ENCODE peak calls at places on chromosomes 3 and 15, in eight cellular contexts. One of them, this sample, is unnamed.

GRCh38 chr3:84724877-84725276 is 233.9 kb upstream of the CADM2 start:
- DNase-seq in lower lobe of right lung: no peak
- DNase-seq in AG04449: no peak
- DNase-seq in A549: peak; percentile 53
- DNase-seq in PC-3: peak; percentile 83
- DNase-seq in mucosa of descending colon: no peak
- DNase-seq in IMR-90: no peak
- DNase-seq in adrenal gland: no peak
- DNase-seq in this sample: no peak

GRCh38 chr3:195727596-195728195 is 6.9 kb downstream of the MUC20 start:
- DNase-seq in lower lobe of right lung: peak; percentile 46
- DNase-seq in AG04449: no peak
- DNase-seq in A549: no peak
- DNase-seq in PC-3: no peak
- DNase-seq in mucosa of descending colon: peak; percentile 61
- DNase-seq in IMR-90: no peak
- DNase-seq in adrenal gland: no peak
- DNase-seq in this sample: no peak

GRCh38 chr15:70259030-70259424 is 161.3 kb upstream of the TLE3 start:
- DNase-seq in lower lobe of right lung: peak; percentile 83
- DNase-seq in AG04449: no peak
- DNase-seq in A549: no peak
- DNase-seq in PC-3: no peak
- DNase-seq in mucosa of descending colon: peak; percentile 78
- DNase-seq in IMR-90: peak; percentile 62
- DNase-seq in adrenal gland: peak; percentile 67
- DNase-seq in this sample: peak; percentile 33

GRCh38 chr15:20340331-20340811 is 201.2 kb downstream of the GOLGA6L6 start:
- DNase-seq in lower lobe of right lung: peak; percentile 91
- DNase-seq in AG04449: no peak
- DNase-seq in A549: peak; percentile 22
- DNase-seq in PC-3: peak; percentile 17
- DNase-seq in mucosa of descending colon: no peak
- DNase-seq in IMR-90: peak; percentile 18
- DNase-seq in adrenal gland: no peak
- DNase-seq in this sample: no peak

GRCh38 chr3:4355401-4356224 is 52.4 kb downstream of the SETMAR start:
- DNase-seq in lower lobe of right lung: no peak
- DNase-seq in AG04449: no peak
- DNase-seq in A549: no peak
- DNase-seq in PC-3: no peak
- DNase-seq in mucosa of descending colon: peak; percentile 39
- DNase-seq in IMR-90: no peak
- DNase-seq in adrenal gland: peak; percentile 56
- DNase-seq in this sample: no peak

GRCh38 chr3:137084579-137084978 is 126.8 kb downstream of the IL20RB start:
- DNase-seq in lower lobe of right lung: peak; percentile 60
- DNase-seq in AG04449: no peak
- DNase-seq in A549: no peak
- DNase-seq in PC-3: no peak
- DNase-seq in mucosa of descending colon: no peak
- DNase-seq in IMR-90: no peak
- DNase-seq in adrenal gland: no peak
- DNase-seq in this sample: no peak

GRCh38 chr15:43893956-43894355 is 67.2 kb downstream of the WDR76 start:
- DNase-seq in lower lobe of right lung: no peak
- DNase-seq in AG04449: no peak
- DNase-seq in A549: no peak
- DNase-seq in PC-3: no peak
- DNase-seq in mucosa of descending colon: no peak
- DNase-seq in IMR-90: no peak
- DNase-seq in adrenal gland: peak; percentile 72
- DNase-seq in this sample: no peak

GRCh38 chr15:56913241-56913640 is 5.2 kb upstream of the TCF12 start:
- DNase-seq in lower lobe of right lung: no peak
- DNase-seq in AG04449: no peak
- DNase-seq in A549: no peak
- DNase-seq in PC-3: no peak
- DNase-seq in mucosa of descending colon: no peak
- DNase-seq in IMR-90: no peak
- DNase-seq in adrenal gland: no peak
- DNase-seq in this sample: no peak

DNA sequence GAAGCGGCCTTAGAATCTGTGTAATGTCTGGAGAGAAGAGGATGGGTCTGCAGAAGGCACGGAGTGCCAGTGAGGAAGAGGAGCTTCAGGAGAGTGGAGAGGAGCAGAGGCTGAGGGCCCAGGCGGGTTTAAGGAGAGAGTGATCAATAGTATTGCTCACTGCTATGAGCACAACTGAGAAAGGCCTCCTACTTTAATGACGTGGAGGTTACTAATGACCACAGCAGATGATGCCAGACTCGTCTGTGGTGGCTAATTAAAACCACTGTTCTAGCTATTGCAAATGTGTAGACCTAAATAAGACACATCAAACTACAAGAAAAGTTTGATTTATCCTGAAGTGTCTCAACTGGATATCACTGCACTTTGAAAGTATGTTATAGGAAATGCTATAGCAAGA is 33.2 kb downstream of the MTMR10 start:
- DNase-seq in lower lobe of right lung: no peak
- DNase-seq in AG04449: no peak
- DNase-seq in A549: no peak
- DNase-seq in PC-3: no peak
- DNase-seq in mucosa of descending colon: no peak
- DNase-seq in IMR-90: no peak
- DNase-seq in adrenal gland: no peak
- DNase-seq in this sample: no peak
- TF ChIP-seq CTCF in lower lobe of right lung: no peak
- TF ChIP-seq CTCF in AG04449: no peak
- TF ChIP-seq CTCF in A549: no peak
- TF ChIP-seq CTCF in PC-3: no peak
- TF ChIP-seq CTCF in mucosa of descending colon: no peak
- TF ChIP-seq CTCF in IMR-90: no peak
- TF ChIP-seq CTCF in adrenal gland: no peak
- TF ChIP-seq CTCF in this sample: no peak

GRCh38 chr3:171187706-171188290 is 161.3 kb upstream of the SLC2A2 start:
- DNase-seq in lower lobe of right lung: no peak
- DNase-seq in AG04449: no peak
- DNase-seq in A549: peak; percentile 28
- DNase-seq in PC-3: peak; percentile 61
- DNase-seq in mucosa of descending colon: peak; percentile 34
- DNase-seq in IMR-90: peak; percentile 48
- DNase-seq in adrenal gland: peak; percentile 19
- DNase-seq in this sample: no peak
- TF ChIP-seq CTCF in lower lobe of right lung: peak; percentile 51
- TF ChIP-seq CTCF in AG04449: peak; percentile 59
- TF ChIP-seq CTCF in A549: peak; percentile 59
- TF ChIP-seq CTCF in PC-3: peak; percentile 85
- TF ChIP-seq CTCF in mucosa of descending colon: peak; percentile 25
- TF ChIP-seq CTCF in IMR-90: peak; percentile 60
- TF ChIP-seq CTCF in adrenal gland: peak; percentile 66
- TF ChIP-seq CTCF in this sample: peak; percentile 77

DNA sequence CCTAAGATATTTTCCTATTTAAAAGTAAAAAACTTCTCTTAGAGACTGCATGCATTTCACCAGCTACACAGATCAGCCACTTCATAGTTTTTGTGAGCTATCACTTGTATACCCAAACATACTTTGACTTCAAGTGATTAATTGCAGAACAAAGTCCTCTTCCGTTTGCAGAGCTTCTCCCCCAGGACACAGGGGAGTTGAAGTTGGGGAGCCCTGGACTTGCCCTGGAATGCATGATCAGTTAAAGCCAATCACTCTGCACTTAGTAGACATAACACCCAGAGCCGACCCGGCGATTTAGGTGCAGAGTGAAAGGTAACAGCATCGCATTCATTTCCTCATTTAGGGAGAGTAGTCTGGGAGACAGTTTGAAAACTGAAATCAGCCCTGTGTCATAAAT is 70.1 kb downstream of the GREM1 start:
- DNase-seq in lower lobe of right lung: peak; percentile 40
- DNase-seq in AG04449: no peak
- DNase-seq in A549: no peak
- DNase-seq in PC-3: no peak
- DNase-seq in mucosa of descending colon: no peak
- DNase-seq in IMR-90: no peak
- DNase-seq in adrenal gland: no peak
- DNase-seq in this sample: no peak
- TF ChIP-seq CTCF in lower lobe of right lung: no peak
- TF ChIP-seq CTCF in AG04449: no peak
- TF ChIP-seq CTCF in A549: no peak
- TF ChIP-seq CTCF in PC-3: no peak
- TF ChIP-seq CTCF in mucosa of descending colon: no peak
- TF ChIP-seq CTCF in IMR-90: no peak
- TF ChIP-seq CTCF in adrenal gland: no peak
- TF ChIP-seq CTCF in this sample: no peak

DNA sequence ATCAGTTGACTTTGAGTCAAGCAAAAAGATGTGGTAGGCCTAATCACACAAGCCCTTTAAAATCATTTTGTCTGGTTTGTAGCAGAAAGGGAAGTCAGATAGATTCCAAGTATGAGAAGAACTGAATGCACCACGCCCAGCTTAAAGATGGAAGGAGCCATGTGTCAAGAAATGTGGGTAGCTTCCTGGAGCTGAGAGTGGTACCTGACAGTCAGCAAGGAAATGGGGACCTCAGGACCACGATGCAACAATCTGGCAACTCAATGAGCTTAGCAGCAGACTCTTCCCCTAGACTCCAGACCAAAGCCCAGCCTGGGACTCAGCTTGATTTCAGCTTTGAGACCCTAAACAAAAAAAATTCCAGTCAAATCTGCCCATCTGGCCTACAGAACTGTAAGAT is 24.4 kb downstream of the MIX23 start:
- DNase-seq in lower lobe of right lung: no peak
- DNase-seq in AG04449: no peak
- DNase-seq in A549: no peak
- DNase-seq in PC-3: no peak
- DNase-seq in mucosa of descending colon: no peak
- DNase-seq in IMR-90: no peak
- DNase-seq in adrenal gland: no peak
- DNase-seq in this sample: no peak
- TF ChIP-seq CTCF in lower lobe of right lung: no peak
- TF ChIP-seq CTCF in AG04449: no peak
- TF ChIP-seq CTCF in A549: no peak
- TF ChIP-seq CTCF in PC-3: no peak
- TF ChIP-seq CTCF in mucosa of descending colon: no peak
- TF ChIP-seq CTCF in IMR-90: no peak
- TF ChIP-seq CTCF in adrenal gland: no peak
- TF ChIP-seq CTCF in this sample: no peak

DNA sequence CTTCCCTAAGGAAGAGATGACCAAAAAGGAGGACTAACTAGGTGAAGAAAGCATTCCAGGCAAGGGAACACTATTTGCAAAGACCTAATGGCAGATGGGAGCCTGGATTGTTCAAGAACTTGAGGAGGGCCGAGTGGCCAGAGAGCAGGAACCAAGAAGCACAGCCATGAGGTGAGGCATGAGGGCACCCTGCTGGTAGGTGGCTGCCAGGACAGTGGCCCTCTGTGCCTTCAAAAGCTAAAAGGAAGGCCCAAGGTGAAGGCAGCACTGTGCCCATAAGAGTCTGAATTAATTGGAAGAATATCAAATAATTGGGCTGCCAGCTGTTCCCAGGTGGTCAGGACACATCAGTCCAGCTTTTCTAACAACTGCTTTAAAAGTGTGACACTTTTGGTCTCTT is 27.9 kb upstream of the CTDSPL start:
- DNase-seq in lower lobe of right lung: no peak
- DNase-seq in AG04449: no peak
- DNase-seq in A549: peak; percentile 36
- DNase-seq in PC-3: no peak
- DNase-seq in mucosa of descending colon: no peak
- DNase-seq in IMR-90: no peak
- DNase-seq in adrenal gland: peak; percentile 37
- DNase-seq in this sample: no peak
- TF ChIP-seq CTCF in lower lobe of right lung: peak; percentile 24
- TF ChIP-seq CTCF in AG04449: no peak
- TF ChIP-seq CTCF in A549: peak; percentile 7
- TF ChIP-seq CTCF in PC-3: peak; percentile 49
- TF ChIP-seq CTCF in mucosa of descending colon: no peak
- TF ChIP-seq CTCF in IMR-90: no peak
- TF ChIP-seq CTCF in adrenal gland: no peak
- TF ChIP-seq CTCF in this sample: no peak

GRCh38 chr15:93232840-93233239 is 143.8 kb upstream of the RGMA start:
- DNase-seq in lower lobe of right lung: no peak
- DNase-seq in AG04449: no peak
- DNase-seq in A549: no peak
- DNase-seq in PC-3: no peak
- DNase-seq in mucosa of descending colon: no peak
- DNase-seq in IMR-90: no peak
- DNase-seq in adrenal gland: no peak
- DNase-seq in this sample: no peak
- TF ChIP-seq CTCF in lower lobe of right lung: no peak
- TF ChIP-seq CTCF in AG04449: no peak
- TF ChIP-seq CTCF in A549: no peak
- TF ChIP-seq CTCF in PC-3: no peak
- TF ChIP-seq CTCF in mucosa of descending colon: no peak
- TF ChIP-seq CTCF in IMR-90: no peak
- TF ChIP-seq CTCF in adrenal gland: no peak
- TF ChIP-seq CTCF in this sample: no peak

DNA sequence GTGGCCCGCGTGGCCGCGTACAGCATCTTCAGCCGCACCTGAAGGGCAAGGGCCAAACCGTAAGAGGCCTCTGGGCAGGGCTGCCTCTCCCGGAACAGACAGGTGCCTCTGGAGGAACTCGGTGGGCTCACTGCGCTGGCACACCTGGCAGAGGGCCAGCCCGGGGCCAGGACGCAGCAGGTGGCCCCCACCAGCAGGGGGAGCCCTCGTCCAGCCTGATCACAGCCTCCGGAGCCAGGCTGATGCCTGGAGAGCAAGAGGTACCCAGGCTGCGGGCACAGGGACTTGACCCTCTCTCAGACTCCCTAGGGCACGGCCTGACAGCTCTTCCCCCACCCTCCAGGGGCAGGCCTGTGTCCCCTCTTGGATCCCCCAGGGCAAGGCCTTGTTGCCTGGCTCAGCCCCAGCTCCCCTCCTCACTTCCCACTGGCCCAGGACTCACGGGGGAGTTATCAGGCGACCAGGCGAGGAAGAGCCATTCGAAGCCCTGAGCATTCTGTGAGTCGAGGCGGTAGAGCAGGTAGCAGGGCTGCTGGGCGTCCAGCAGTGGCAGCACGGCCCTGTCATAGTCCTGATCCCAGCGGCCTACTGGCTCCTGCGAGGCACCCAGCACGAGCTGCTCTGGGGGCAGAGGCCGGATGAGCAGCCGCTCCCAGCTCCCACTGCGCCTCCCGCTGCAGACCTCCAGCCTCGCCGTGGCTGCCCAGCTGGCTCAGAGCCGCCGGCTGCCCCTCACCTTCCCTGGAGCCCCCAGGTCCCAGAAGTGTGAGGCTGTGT is 6.2 kb upstream of the TLR9 start:
- DNase-seq in lower lobe of right lung: peak; percentile 85
- DNase-seq in AG04449: no peak
- DNase-seq in A549: peak; percentile 62
- DNase-seq in PC-3: peak; percentile 77
- DNase-seq in mucosa of descending colon: peak; percentile 83
- DNase-seq in IMR-90: peak; percentile 33
- DNase-seq in adrenal gland: peak; percentile 85
- DNase-seq in this sample: no peak
- TF ChIP-seq CTCF in lower lobe of right lung: peak; percentile 94
- TF ChIP-seq CTCF in AG04449: peak; percentile 82
- TF ChIP-seq CTCF in A549: peak; percentile 70
- TF ChIP-seq CTCF in PC-3: peak; percentile 97
- TF ChIP-seq CTCF in mucosa of descending colon: peak; percentile 93
- TF ChIP-seq CTCF in IMR-90: peak; percentile 79
- TF ChIP-seq CTCF in adrenal gland: peak; percentile 88
- TF ChIP-seq CTCF in this sample: peak; percentile 68

GRCh38 chr3:124834723-124835718 is 52.1 kb downstream of the ITGB5 start:
- DNase-seq in lower lobe of right lung: peak; percentile 49
- DNase-seq in AG04449: peak; percentile 63
- DNase-seq in A549: peak; percentile 91
- DNase-seq in PC-3: peak; percentile 75
- DNase-seq in mucosa of descending colon: peak; percentile 75
- DNase-seq in IMR-90: peak; percentile 98
- DNase-seq in adrenal gland: peak; percentile 23
- DNase-seq in this sample: peak; percentile 96
- TF ChIP-seq CTCF in lower lobe of right lung: no peak
- TF ChIP-seq CTCF in AG04449: no peak
- TF ChIP-seq CTCF in A549: no peak
- TF ChIP-seq CTCF in PC-3: no peak
- TF ChIP-seq CTCF in mucosa of descending colon: no peak
- TF ChIP-seq CTCF in IMR-90: no peak
- TF ChIP-seq CTCF in adrenal gland: no peak
- TF ChIP-seq CTCF in this sample: no peak